ENCODE peak calls at places on chromosomes 1 and 21, in ten cellular contexts. L is fibroblast of lung, T is keratinocyte, I is K562, S is MM.1S, Q is HCT116, D is PC-3, W is mammary epithelial cell, Y is H1, U is astrocyte. A is an unnamed sample.

GRCh38 chr1:87329051-87329755 is 523 bp downstream of the LMO4 start:
- DNase-seq in I (peak; percentile 60), D (peak; percentile 30), Q (no peak), W (peak; percentile 28), T (no peak), S (peak; percentile 62), U (peak; percentile 29), Y (peak; percentile 53), L (peak; percentile 50), A (peak; percentile 73)

GRCh38 chr21:46550511-46550941 is 54.4 kb downstream of the S100B start:
- DNase-seq in S (no peak), Q (no peak), U (no peak), W (no peak), L (no peak), D (no peak), T (no peak), Y (peak; percentile 33), I (no peak), A (no peak)

GRCh38 chr1:162218975-162219374 is 149.5 kb downstream of the NOS1AP start:
- DNase-seq in U (peak; percentile 35), Y (no peak), L (peak; percentile 48), S (no peak), Q (no peak), W (peak; percentile 12), I (no peak), D (peak; percentile 79), T (no peak), A (no peak)

GRCh38 chr1:211630236-211631081 is 45.0 kb downstream of the NEK2 start:
- DNase-seq in Y (peak; percentile 66), L (no peak), W (no peak), I (peak; percentile 94), D (no peak), T (no peak), S (no peak), U (no peak), Q (no peak), A (peak; percentile 20)

GRCh38 chr1:92926873-92927272 is 34.4 kb downstream of the DIPK1A start:
- DNase-seq in W (no peak), D (no peak), Y (no peak), U (no peak), S (no peak), I (no peak), Q (no peak), L (no peak), T (no peak), A (no peak)

GRCh38 chr1:1614204-1614953 is 921 bp upstream of the MIB2 start:
- DNase-seq in S (no peak), Y (no peak), Q (no peak), U (peak; percentile 86), I (peak; percentile 56), T (no peak), D (peak; percentile 83), W (peak; percentile 84), L (peak; percentile 90), A (peak; percentile 94)

GRCh38 chr1:224623310-224623714 is 7.2 kb downstream of the CNIH3 start:
- DNase-seq in Y (no peak), U (peak; percentile 77), S (no peak), T (no peak), L (peak; percentile 83), I (no peak), Q (no peak), W (peak; percentile 60), D (peak; percentile 63), A (peak; percentile 77)

GRCh38 chr1:18211764-18212163 is 104.2 kb downstream of the IGSF21 start:
- DNase-seq in Q (no peak), T (no peak), Y (no peak), W (no peak), U (no peak), I (no peak), D (no peak), L (no peak), S (no peak), A (peak; percentile 36)

GRCh38 chr1:165056914-165057313 is 299.6 kb downstream of the LMX1A start:
- DNase-seq in U (no peak), L (no peak), D (no peak), W (no peak), Q (no peak), I (no peak), Y (no peak), S (no peak), T (no peak), A (no peak)

DNA sequence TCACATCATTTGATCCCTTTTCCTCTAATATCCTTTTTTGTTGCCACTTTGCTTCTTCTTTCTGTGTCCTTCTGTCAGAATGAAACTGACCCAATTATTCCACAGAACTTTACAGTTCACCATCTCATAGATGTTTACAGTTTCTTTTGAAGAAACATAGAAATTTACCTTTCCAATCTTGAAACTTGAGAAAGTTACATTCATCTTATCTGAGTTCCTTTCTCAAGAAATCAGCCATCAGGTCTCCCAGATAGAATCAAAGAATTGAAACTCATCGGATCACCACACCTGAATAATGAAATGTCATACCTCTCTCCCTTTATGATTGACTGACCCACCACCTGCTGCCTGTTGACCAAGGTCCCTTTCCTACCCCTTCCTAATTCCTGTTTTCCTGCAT is 23.7 kb downstream of the CBR1 start:
- DNase-seq in L (no peak), U (no peak), Y (no peak), I (no peak), T (no peak), D (no peak), Q (no peak), W (no peak), S (no peak), A (no peak)
- H3K9ac ChIP-seq in L (no peak overlapping the region), U (no peak overlapping the region), Y (no peak overlapping the region), I (no peak overlapping the region), T (no peak overlapping the region), D (no peak overlapping the region), Q (no peak overlapping the region), W (no peak overlapping the region), S (no peak overlapping the region), A (no peak overlapping the region)

GRCh38 chr1:172269084-172269483 is 151.4 kb upstream of the C1orf105 start:
- DNase-seq in T (no peak), D (no peak), I (no peak), Q (no peak), W (no peak), S (no peak), L (no peak), Y (no peak), U (no peak), A (no peak)
- H3K27ac ChIP-seq in T (no peak overlapping the region), D (no peak overlapping the region), I (no peak overlapping the region), Q (no peak overlapping the region), W (no peak overlapping the region), S (no peak overlapping the region), L (no peak overlapping the region), Y (no peak overlapping the region), U (no peak overlapping the region), A (peak overlapping the region; percentile 65)

GRCh38 chr1:38803647-38804046 is 55.9 kb downstream of the RRAGC start:
- DNase-seq in D (no peak), I (no peak), Y (peak; percentile 48), Q (no peak), T (no peak), S (no peak), L (peak; percentile 11), W (no peak), U (no peak), A (no peak)
- TF ChIP-seq EZH2 in D (peak; percentile 41), I (no peak), Y (no peak), Q (no peak), T (no peak), S (no peak), L (no peak), W (no peak), U (no peak), A (peak; percentile 65)

GRCh38 chr1:48710915-48711314 is 65.8 kb downstream of the BEND5 start:
- DNase-seq in I (no peak), L (no peak), Q (no peak), D (no peak), Y (no peak), T (no peak), S (no peak), U (no peak), W (no peak), A (no peak)
- H3K9ac ChIP-seq in I (no peak overlapping the region), L (no peak overlapping the region), Q (no peak overlapping the region), D (no peak overlapping the region), Y (no peak overlapping the region), T (no peak overlapping the region), S (no peak overlapping the region), U (no peak overlapping the region), W (no peak overlapping the region), A (no peak overlapping the region)

GRCh38 chr1:11543392-11543791 is 64.4 kb downstream of the DISP3 start:
- DNase-seq in T (no peak), D (no peak), S (no peak), Y (no peak), Q (no peak), W (no peak), L (no peak), U (no peak), I (no peak), A (no peak)

GRCh38 chr1:11541236-11541635 is 62.3 kb downstream of the DISP3 start:
- DNase-seq in W (no peak), T (no peak), Q (no peak), D (no peak), Y (no peak), L (no peak), S (no peak), I (no peak), U (no peak), A (no peak)

GRCh38 chr1:11543796-11544195 is 64.8 kb downstream of the DISP3 start:
- DNase-seq in I (no peak), Q (no peak), U (no peak), S (no peak), Y (no peak), T (no peak), W (no peak), D (no peak), L (no peak), A (no peak)

GRCh38 chr1:11541956-11542355 is 63.0 kb downstream of the DISP3 start:
- DNase-seq in U (no peak), I (no peak), Q (no peak), T (no peak), D (no peak), S (no peak), Y (no peak), W (no peak), L (no peak), A (no peak)

GRCh38 chr1:11545793-11546192 is 66.8 kb downstream of the DISP3 start:
- DNase-seq in U (no peak), Y (no peak), W (no peak), T (no peak), Q (no peak), D (no peak), L (no peak), S (no peak), I (no peak), A (no peak)
- H3K27ac ChIP-seq in U (no peak overlapping the region), Y (no peak overlapping the region), W (no peak overlapping the region), T (no peak overlapping the region), Q (no peak overlapping the region), D (no peak overlapping the region), L (no peak overlapping the region), S (no peak overlapping the region), I (no peak overlapping the region), A (no peak overlapping the region)

A was measured in GM23248.